ENCODE peak calls at places on chromosomes 16 and 17, in four cellular contexts. R is suprapubic skin, D is progenitor cell of endocrine pancreas, V is cardiac fibroblast. P is an unnamed sample.

GRCh38 chr17:68461589-68461988 is 4.3 kb upstream of the WIPI1 start:
- DNase-seq in V (no peak), R (no peak), D (no peak), P (no peak)

GRCh38 chr17:72954595-72954994 is 137.9 kb downstream of the SLC39A11 start:
- DNase-seq in R (no peak), D (no peak), V (no peak), P (no peak)

GRCh38 chr17:82056729-82057621 is 5.3 kb downstream of the GPS1 start:
- DNase-seq in D (no peak), V (no peak), R (no peak), P (no peak)

GRCh38 chr17:53032861-53033271 is 789.9 kb upstream of the KIF2B start:
- DNase-seq in V (peak), R (no peak), D (peak), P (no peak)

GRCh38 chr16:57882797-57883196 is 80.5 kb upstream of the KIFC3 start:
- DNase-seq in V (no peak), R (no peak), D (no peak), P (peak)

GRCh38 chr16:70746040-70746707 is 54.8 kb downstream of the VAC14 start:
- DNase-seq in R (peak), V (peak), D (no peak), P (peak)

GRCh38 chr17:303161-303560 is 49.4 kb downstream of the RPH3AL start:
- DNase-seq in R (no peak), D (no peak), V (no peak), P (no peak)

GRCh38 chr16:56245197-56245596 is 53.9 kb downstream of the GNAO1 start:
- DNase-seq in V (no peak), D (no peak), R (no peak), P (peak)

GRCh38 chr16:9124908-9125584 is 33.6 kb downstream of the HAPSTR1 start:
- DNase-seq in D (no peak), V (no peak), R (no peak), P (no peak)

GRCh38 chr17:47882247-47882646 is 13.8 kb upstream of the SP2 start:
- DNase-seq in D (no peak), V (peak), R (no peak), P (peak)

GRCh38 chr16:30985401-30986128 is 558 bp downstream of the HSD3B7 start:
- DNase-seq in V (no peak), R (peak), D (peak), P (peak)

GRCh38 chr17:83062011-83062817 is 17.2 kb upstream of the METRNL start:
- DNase-seq in R (no peak), D (peak), V (no peak), P (no peak)

GRCh38 chr16:80008857-80009256 is 408.3 kb upstream of the MAF start:
- DNase-seq in R (no peak), D (no peak), V (no peak), P (no peak)

GRCh38 chr17:82330322-82331239 is 3.0 kb downstream of the SECTM1 start:
- DNase-seq in D (no peak), R (no peak), V (peak), P (no peak)

GRCh38 chr17:75492555-75493168 is 22.7 kb downstream of the CASKIN2 start:
- DNase-seq in R (no peak), V (no peak), D (no peak), P (no peak)

GRCh38 chr17:69853533-69854262 is 221.3 kb upstream of the KCNJ16 start:
- DNase-seq in V (peak), D (no peak), R (no peak), P (no peak)

GRCh38 chr17:45326566-45326965 is 9.7 kb upstream of the MAP3K14 start:
- DNase-seq in V (no peak), D (no peak), R (peak), P (no peak)

GRCh38 chr16:66261826-66262225 is 104.7 kb upstream of the CDH5 start:
- DNase-seq in V (no peak), R (no peak), D (no peak), P (no peak)

GRCh38 chr16:70442344-70442743 is 3.4 kb upstream of the ST3GAL2 start:
- DNase-seq in D (no peak), V (no peak), R (no peak), P (no peak)

GRCh38 chr16:79104567-79104966 is 496.0 kb downstream of the MAF start:
- DNase-seq in D (no peak), R (no peak), V (no peak), P (no peak)

GRCh38 chr17:8649157-8650118 is 18.9 kb upstream of the MYH10 start:
- DNase-seq in R (no peak), V (peak), D (no peak), P (peak)

GRCh38 chr16:30997887-30998711 is 12.3 kb downstream of the STX1B start:
- DNase-seq in R (no peak), D (no peak), V (peak), P (peak)

GRCh38 chr17:17982796-17983195 is 10.1 kb downstream of the DRC3 start:
- DNase-seq in D (no peak), R (no peak), V (no peak), P (no peak)

GRCh38 chr17:4636474-4637100 is 4.9 kb downstream of the ALOX15 start:
- DNase-seq in R (no peak), V (no peak), D (no peak), P (no peak)

GRCh38 chr16:59683709-59684108 is 949.6 kb upstream of the GOT2 start:
- DNase-seq in D (no peak), V (no peak), R (no peak), P (no peak)

GRCh38 chr17:66386789-66387351 is 84.5 kb downstream of the PRKCA start:
- DNase-seq in D (no peak), R (no peak), V (peak), P (no peak)

GRCh38 chr16:68732068-68732680 is 4.9 kb upstream of the CDH1 start:
- DNase-seq in V (peak), D (no peak), R (no peak), P (no peak)

GRCh38 chr17:44348234-44348987 is 3.3 kb downstream of the GRN start:
- DNase-seq in V (no peak), R (no peak), D (no peak), P (peak)

GRCh38 chr17:58665946-58666857 is 25.6 kb downstream of the TEX14 start:
- DNase-seq in R (no peak), D (no peak), V (no peak), P (no peak)

GRCh38 chr17:82241183-82241925 is 12.5 kb downstream of the SLC16A3 start:
- DNase-seq in D (no peak), R (peak), V (peak), P (peak)

GRCh38 chr16:88062341-88062861 is 111.2 kb downstream of the BANP start:
- DNase-seq in D (no peak), R (peak), V (peak), P (peak)

GRCh38 chr17:79541451-79541850 is 69.4 kb downstream of the RBFOX3 start:
- DNase-seq in D (no peak), R (no peak), V (no peak), P (no peak)

GRCh38 chr16:84054916-84055315 is 12.3 kb upstream of the SLC38A8 start:
- DNase-seq in R (no peak), V (no peak), D (no peak), P (no peak)

GRCh38 chr16:82995927-82996441 is 369.2 kb downstream of the CDH13 start:
- DNase-seq in R (no peak), V (peak), D (no peak), P (peak)

GRCh38 chr17:69654981-69655581 is 240.6 kb downstream of the MAP2K6 start:
- DNase-seq in V (peak), R (no peak), D (no peak), P (peak)

GRCh38 chr17:48555616-48556533 is 11.0 kb upstream of the HOXB2 start:
- DNase-seq in D (no peak), V (no peak), R (no peak), P (no peak)

GRCh38 chr17:31389673-31390381 is 1.6 kb upstream of the RAB11FIP4 start:
- DNase-seq in D (no peak), R (no peak), V (no peak), P (no peak)
- TF ChIP-seq CTCF in D (no peak), R (no peak), V (no peak), P (peak)

GRCh38 chr16:29697391-29697790 is 18.4 kb downstream of the QPRT start:
- DNase-seq in R (no peak), D (no peak), V (no peak), P (no peak)

GRCh38 chr16:29698042-29698441 is 19.1 kb downstream of the QPRT start:
- DNase-seq in V (no peak), R (no peak), D (no peak), P (no peak)

GRCh38 chr16:29696881-29697331 is 17.9 kb downstream of the QPRT start:
- DNase-seq in V (no peak), D (no peak), R (no peak), P (no peak)

GRCh38 chr16:29698484-29699323 is 19.7 kb downstream of the QPRT start:
- DNase-seq in D (no peak), R (no peak), V (no peak), P (no peak)

GRCh38 chr16:29694384-29695195 is 15.6 kb downstream of the QPRT start:
- DNase-seq in D (no peak), R (no peak), V (no peak), P (no peak)
- TF ChIP-seq CTCF in D (no peak), R (no peak), V (no peak), P (no peak)

GRCh38 chr16:50819706-50820105 is 77.8 kb downstream of the CYLD start:
- DNase-seq in V (no peak), D (no peak), R (no peak), P (no peak)

GRCh38 chr16:50820225-50820624 is 78.3 kb downstream of the CYLD start:
- DNase-seq in V (no peak), R (no peak), D (no peak), P (no peak)

GRCh38 chr16:50818380-50818779 is 76.5 kb downstream of the CYLD start:
- DNase-seq in D (no peak), V (no peak), R (no peak), P (no peak)

GRCh38 chr16:50822671-50823070 is 80.8 kb downstream of the CYLD start:
- DNase-seq in D (no peak), R (no peak), V (no peak), P (no peak)

DNA sequence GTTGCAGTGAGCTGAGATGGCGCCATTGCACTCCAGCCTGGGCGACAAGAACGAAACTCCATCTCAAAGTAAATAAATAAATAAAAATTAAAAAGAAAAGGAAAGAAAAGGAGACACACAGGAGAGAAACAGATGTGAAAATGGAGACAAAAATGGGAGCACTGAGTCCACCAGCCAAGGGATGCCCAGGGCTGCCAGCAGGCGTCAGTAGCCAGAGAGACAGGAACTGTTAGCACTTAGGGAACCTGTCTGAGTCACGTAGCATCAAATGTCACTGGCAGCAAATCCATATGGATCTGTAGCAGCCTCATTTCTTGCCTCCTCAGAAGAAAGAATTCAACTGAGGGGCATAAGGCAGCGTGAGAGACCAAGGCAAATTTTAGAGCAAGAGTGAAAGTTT is 79.7 kb downstream of the CYLD start:
- DNase-seq in D (no peak), V (no peak), R (no peak), P (peak)
- TF ChIP-seq CTCF in D (no peak), V (no peak), R (no peak), P (peak)

GRCh38 chr17:76789235-76789788 is 51.4 kb downstream of the MFSD11 start:
- DNase-seq in R (no peak), D (no peak), V (no peak), P (no peak)

GRCh38 chr17:76796081-76796480 is 58.2 kb downstream of the MFSD11 start:
- DNase-seq in D (no peak), V (no peak), R (no peak), P (no peak)

GRCh38 chr17:76793775-76794174 is 55.9 kb downstream of the MFSD11 start:
- DNase-seq in V (peak), R (no peak), D (no peak), P (peak)

GRCh38 chr17:76792348-76792747 is 54.4 kb downstream of the MFSD11 start:
- DNase-seq in D (no peak), R (no peak), V (no peak), P (no peak)

DNA sequence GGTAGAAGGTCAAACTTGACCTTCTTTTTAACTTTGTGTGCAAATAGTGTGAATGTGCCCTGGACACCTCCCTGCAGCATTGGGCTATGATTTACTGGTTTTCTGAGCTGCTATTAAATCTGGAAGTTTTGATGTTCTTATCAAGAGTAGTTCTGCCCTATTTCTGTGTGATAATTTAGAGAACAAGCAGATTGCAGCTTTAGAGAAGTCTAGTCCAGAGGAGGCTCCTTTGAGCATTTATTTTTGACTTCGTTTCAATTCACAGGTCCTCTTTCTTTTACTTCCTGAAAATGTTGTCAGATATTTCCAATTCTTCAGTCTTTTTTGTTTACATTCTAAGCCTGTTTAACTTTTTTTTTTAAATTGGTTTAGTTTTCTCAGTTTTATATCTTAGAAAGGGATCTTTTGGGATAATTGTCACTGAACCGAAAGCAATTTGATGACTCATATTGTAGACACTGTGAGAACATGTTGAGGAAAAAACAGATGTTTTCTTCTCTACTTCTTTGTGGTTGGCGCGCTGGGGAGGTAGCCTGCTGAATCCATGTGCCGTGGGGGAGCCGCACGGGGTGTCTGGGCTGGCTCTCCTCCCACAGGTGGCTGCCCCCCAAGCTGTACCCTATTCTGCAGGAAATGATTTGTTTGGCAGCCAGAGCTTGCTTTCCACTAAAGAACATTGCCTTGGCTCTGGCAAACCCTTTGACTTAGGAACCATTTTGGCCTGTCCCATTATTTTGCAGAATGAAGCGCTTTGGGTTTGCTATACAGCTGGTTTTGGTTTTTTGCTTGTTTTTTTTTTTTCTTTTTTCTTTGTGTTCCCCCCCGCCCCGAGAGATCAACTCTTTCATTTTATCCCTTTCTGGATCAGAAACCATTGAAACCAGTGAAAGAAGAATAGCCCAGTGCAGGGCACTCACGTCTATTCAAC is 53.4 kb downstream of the MFSD11 start:
- DNase-seq in D (no peak), R (no peak), V (peak), P (no peak)
- TF ChIP-seq CTCF in D (no peak), R (no peak), V (no peak), P (no peak)

GRCh38 chr16:75626806-75627205 is 3.7 kb upstream of the ADAT1 start:
- DNase-seq in V (no peak), R (no peak), D (no peak), P (no peak)

GRCh38 chr16:75621170-75621477 is 2.0 kb downstream of the ADAT1 start:
- DNase-seq in V (peak), D (no peak), R (no peak), P (peak)

GRCh38 chr16:75624921-75625334 is 1.8 kb upstream of the ADAT1 start:
- DNase-seq in V (peak), D (no peak), R (no peak), P (peak)

GRCh38 chr16:75620326-75621169 is 2.5 kb downstream of the ADAT1 start:
- DNase-seq in R (no peak), V (no peak), D (no peak), P (no peak)

DNA sequence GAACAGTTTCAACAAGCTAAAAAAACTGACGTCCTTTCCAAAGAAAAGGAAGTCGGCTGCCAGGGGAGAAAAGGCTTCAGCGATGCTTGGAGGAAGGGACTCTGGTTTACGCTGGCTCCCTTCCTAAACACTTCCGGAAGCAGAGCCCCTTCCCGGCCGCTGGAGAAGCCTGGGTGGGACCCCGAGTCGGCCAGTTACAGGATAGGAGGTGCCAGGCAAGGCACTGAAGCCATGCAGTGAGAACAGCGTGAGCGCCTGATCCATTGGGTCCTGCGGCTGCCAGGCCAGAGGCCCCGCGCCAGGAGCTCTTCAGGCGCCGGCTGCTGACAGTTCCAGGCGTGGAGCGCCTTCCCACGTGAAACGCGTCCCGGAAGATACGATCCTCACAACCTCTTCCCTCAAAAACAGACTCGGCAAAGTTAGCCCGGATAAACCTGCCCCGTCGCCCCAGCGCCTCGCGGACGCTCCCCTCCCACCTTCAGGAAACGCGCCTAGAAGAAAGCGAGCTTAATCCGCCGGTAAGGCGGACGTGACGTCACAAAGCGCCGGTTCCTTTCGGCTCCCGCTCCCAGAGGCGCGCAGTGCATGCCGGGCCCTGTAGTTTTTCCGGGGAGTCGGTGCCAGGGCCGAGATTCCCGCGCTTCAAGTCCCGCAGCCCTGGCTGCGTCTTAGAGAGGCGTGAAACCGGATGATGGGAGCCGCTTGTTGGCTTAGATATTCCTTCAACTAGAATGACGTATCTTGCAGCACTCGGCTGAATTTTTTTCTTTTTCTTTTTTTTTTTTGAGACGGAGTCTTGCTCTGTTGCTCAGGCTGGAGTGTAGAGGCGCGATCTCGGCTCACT is at the start of gene ADAT1:
- DNase-seq in V (peak), D (peak), R (peak), P (peak)
- TF ChIP-seq CTCF in V (no peak), D (no peak), R (no peak), P (no peak)

GRCh38 chr17:55549140-55549539 is 37.9 kb upstream of the SMIM36 start:
- DNase-seq in D (no peak), R (no peak), V (no peak), P (no peak)
- TF ChIP-seq CTCF in D (no peak), R (no peak), V (peak), P (peak)

GRCh38 chr17:34226011-34226410 is 29.1 kb upstream of the CCL2 start:
- DNase-seq in D (no peak), V (no peak), R (no peak), P (peak)

GRCh38 chr17:34222732-34223486 is 32.2 kb upstream of the CCL2 start:
- DNase-seq in V (no peak), R (no peak), D (no peak), P (no peak)

GRCh38 chr17:34220776-34221390 is 34.2 kb upstream of the CCL2 start:
- DNase-seq in R (no peak), V (no peak), D (no peak), P (no peak)

GRCh38 chr17:34227707-34228106 is 27.4 kb upstream of the CCL2 start:
- DNase-seq in D (no peak), V (no peak), R (no peak), P (no peak)

GRCh38 chr17:34225046-34225445 is 30.0 kb upstream of the CCL2 start:
- DNase-seq in R (no peak), V (no peak), D (no peak), P (no peak)
- TF ChIP-seq CTCF in R (no peak), V (no peak), D (no peak), P (no peak)

GRCh38 chr16:48955791-48956190 is 325.8 kb downstream of the CBLN1 start:
- DNase-seq in V (no peak), D (no peak), R (no peak), P (no peak)
- TF ChIP-seq CTCF in V (no peak), D (no peak), R (no peak), P (no peak)

GRCh38 chr17:40883031-40883430 is 2.0 kb downstream of the KRT20 start:
- DNase-seq in D (no peak), R (no peak), V (no peak), P (no peak)

GRCh38 chr17:40888321-40888720 is 3.3 kb upstream of the KRT20 start:
- DNase-seq in R (no peak), V (no peak), D (no peak), P (no peak)

GRCh38 chr17:40883960-40884359 is 1.1 kb downstream of the KRT20 start:
- DNase-seq in D (no peak), R (no peak), V (no peak), P (no peak)

GRCh38 chr17:40886090-40886489 is 1.0 kb upstream of the KRT20 start:
- DNase-seq in V (no peak), D (no peak), R (no peak), P (peak)

GRCh38 chr17:40884708-40885512 is at the start of gene KRT20:
- DNase-seq in V (no peak), D (no peak), R (no peak), P (no peak)
- TF ChIP-seq CTCF in V (peak), D (peak), R (no peak), P (peak)